ENCODE peak calls at places on chromosome 19, in ten cellular contexts. One of them, this sample, is unnamed.

GRCh38 chr19:30339624-30340525 is 32.3 kb upstream of the ZNF536 start:
- DNase-seq in RPMI8226: no peak
- DNase-seq in CD4-positive, CD25-positive, alpha-beta regulatory T cell: no peak
- DNase-seq in lower lobe of right lung: no peak
- DNase-seq in stimulated activated naive CD8-positive, alpha-beta T cell treated with anti-CD3 and anti-CD28 coated beads, Interleukin-15, Interleukin-2, amounts not matched to agents 100 U/mL and 50 U/mL, for 24 hours: no peak
- DNase-seq in progenitor cell of endocrine pancreas: no peak
- DNase-seq in stimulated activated CD4-positive, alpha-beta T cell treated with anti-CD3 and anti-CD28 coated beads, Interleukin-2, amount 100 ng/mL, for 48 hours: no peak
- DNase-seq in mesothelial cell of epicardium: no peak
- DNase-seq in GM23248: no peak
- DNase-seq in fibroblast of villous mesenchyme: no peak
- DNase-seq in this sample: no peak

GRCh38 chr19:35123573-35123972 is 8.0 kb downstream of the FXYD3 start:
- DNase-seq in CD4-positive, CD25-positive, alpha-beta regulatory T cell: no peak
- DNase-seq in GM23248: peak
- DNase-seq in lower lobe of right lung: no peak
- DNase-seq in RPMI8226: no peak
- DNase-seq in mesothelial cell of epicardium: no peak
- DNase-seq in fibroblast of villous mesenchyme: no peak
- DNase-seq in progenitor cell of endocrine pancreas: no peak
- DNase-seq in stimulated activated naive CD8-positive, alpha-beta T cell treated with anti-CD3 and anti-CD28 coated beads, Interleukin-15, Interleukin-2, amounts not matched to agents 100 U/mL and 50 U/mL, for 24 hours: no peak
- DNase-seq in stimulated activated CD4-positive, alpha-beta T cell treated with anti-CD3 and anti-CD28 coated beads, Interleukin-2, amount 100 ng/mL, for 48 hours: no peak
- DNase-seq in this sample: peak

GRCh38 chr19:45771331-45771933 is 2.4 kb upstream of the SIX5 start:
- DNase-seq in fibroblast of villous mesenchyme: no peak
- DNase-seq in lower lobe of right lung: no peak
- DNase-seq in stimulated activated CD4-positive, alpha-beta T cell treated with anti-CD3 and anti-CD28 coated beads, Interleukin-2, amount 100 ng/mL, for 48 hours: no peak
- DNase-seq in CD4-positive, CD25-positive, alpha-beta regulatory T cell: no peak
- DNase-seq in stimulated activated naive CD8-positive, alpha-beta T cell treated with anti-CD3 and anti-CD28 coated beads, Interleukin-15, Interleukin-2, amounts not matched to agents 100 U/mL and 50 U/mL, for 24 hours: no peak
- DNase-seq in RPMI8226: no peak
- DNase-seq in progenitor cell of endocrine pancreas: no peak
- DNase-seq in mesothelial cell of epicardium: no peak
- DNase-seq in GM23248: no peak
- DNase-seq in this sample: no peak

GRCh38 chr19:51692065-51692915 is 840 bp upstream of the SPACA6 start:
- DNase-seq in CD4-positive, CD25-positive, alpha-beta regulatory T cell: no peak
- DNase-seq in mesothelial cell of epicardium: no peak
- DNase-seq in stimulated activated CD4-positive, alpha-beta T cell treated with anti-CD3 and anti-CD28 coated beads, Interleukin-2, amount 100 ng/mL, for 48 hours: no peak
- DNase-seq in progenitor cell of endocrine pancreas: no peak
- DNase-seq in lower lobe of right lung: no peak
- DNase-seq in stimulated activated naive CD8-positive, alpha-beta T cell treated with anti-CD3 and anti-CD28 coated beads, Interleukin-15, Interleukin-2, amounts not matched to agents 100 U/mL and 50 U/mL, for 24 hours: no peak
- DNase-seq in fibroblast of villous mesenchyme: no peak
- DNase-seq in GM23248: no peak
- DNase-seq in RPMI8226: peak
- DNase-seq in this sample: no peak

GRCh38 chr19:19570561-19570960 is 32.5 kb downstream of the CILP2 start:
- DNase-seq in stimulated activated naive CD8-positive, alpha-beta T cell treated with anti-CD3 and anti-CD28 coated beads, Interleukin-15, Interleukin-2, amounts not matched to agents 100 U/mL and 50 U/mL, for 24 hours: no peak
- DNase-seq in RPMI8226: no peak
- DNase-seq in fibroblast of villous mesenchyme: no peak
- DNase-seq in lower lobe of right lung: no peak
- DNase-seq in CD4-positive, CD25-positive, alpha-beta regulatory T cell: no peak
- DNase-seq in progenitor cell of endocrine pancreas: no peak
- DNase-seq in GM23248: no peak
- DNase-seq in stimulated activated CD4-positive, alpha-beta T cell treated with anti-CD3 and anti-CD28 coated beads, Interleukin-2, amount 100 ng/mL, for 48 hours: no peak
- DNase-seq in mesothelial cell of epicardium: no peak
- DNase-seq in this sample: no peak

GRCh38 chr19:8261347-8261746 is 46.8 kb downstream of the CD320 start:
- DNase-seq in mesothelial cell of epicardium: no peak
- DNase-seq in lower lobe of right lung: no peak
- DNase-seq in GM23248: no peak
- DNase-seq in RPMI8226: no peak
- DNase-seq in fibroblast of villous mesenchyme: no peak
- DNase-seq in stimulated activated CD4-positive, alpha-beta T cell treated with anti-CD3 and anti-CD28 coated beads, Interleukin-2, amount 100 ng/mL, for 48 hours: no peak
- DNase-seq in stimulated activated naive CD8-positive, alpha-beta T cell treated with anti-CD3 and anti-CD28 coated beads, Interleukin-15, Interleukin-2, amounts not matched to agents 100 U/mL and 50 U/mL, for 24 hours: no peak
- DNase-seq in CD4-positive, CD25-positive, alpha-beta regulatory T cell: no peak
- DNase-seq in progenitor cell of endocrine pancreas: no peak
- DNase-seq in this sample: no peak

GRCh38 chr19:9324584-9324962 is 594 bp downstream of the ZNF559 start:
- DNase-seq in progenitor cell of endocrine pancreas: no peak
- DNase-seq in CD4-positive, CD25-positive, alpha-beta regulatory T cell: no peak
- DNase-seq in lower lobe of right lung: no peak
- DNase-seq in stimulated activated CD4-positive, alpha-beta T cell treated with anti-CD3 and anti-CD28 coated beads, Interleukin-2, amount 100 ng/mL, for 48 hours: no peak
- DNase-seq in RPMI8226: peak
- DNase-seq in mesothelial cell of epicardium: no peak
- DNase-seq in fibroblast of villous mesenchyme: no peak
- DNase-seq in GM23248: no peak
- DNase-seq in stimulated activated naive CD8-positive, alpha-beta T cell treated with anti-CD3 and anti-CD28 coated beads, Interleukin-15, Interleukin-2, amounts not matched to agents 100 U/mL and 50 U/mL, for 24 hours: no peak
- DNase-seq in this sample: no peak

GRCh38 chr19:2685204-2685704 is 17.2 kb downstream of the GNG7 start:
- DNase-seq in fibroblast of villous mesenchyme: no peak
- DNase-seq in progenitor cell of endocrine pancreas: no peak
- DNase-seq in lower lobe of right lung: no peak
- DNase-seq in stimulated activated CD4-positive, alpha-beta T cell treated with anti-CD3 and anti-CD28 coated beads, Interleukin-2, amount 100 ng/mL, for 48 hours: no peak
- DNase-seq in mesothelial cell of epicardium: no peak
- DNase-seq in GM23248: no peak
- DNase-seq in CD4-positive, CD25-positive, alpha-beta regulatory T cell: no peak
- DNase-seq in RPMI8226: no peak
- DNase-seq in stimulated activated naive CD8-positive, alpha-beta T cell treated with anti-CD3 and anti-CD28 coated beads, Interleukin-15, Interleukin-2, amounts not matched to agents 100 U/mL and 50 U/mL, for 24 hours: no peak
- DNase-seq in this sample: no peak

GRCh38 chr19:12580180-12580694 is 29.0 kb upstream of the ZNF564 start:
- DNase-seq in fibroblast of villous mesenchyme: peak
- DNase-seq in mesothelial cell of epicardium: no peak
- DNase-seq in RPMI8226: no peak
- DNase-seq in lower lobe of right lung: no peak
- DNase-seq in progenitor cell of endocrine pancreas: no peak
- DNase-seq in GM23248: peak
- DNase-seq in CD4-positive, CD25-positive, alpha-beta regulatory T cell: no peak
- DNase-seq in stimulated activated CD4-positive, alpha-beta T cell treated with anti-CD3 and anti-CD28 coated beads, Interleukin-2, amount 100 ng/mL, for 48 hours: no peak
- DNase-seq in stimulated activated naive CD8-positive, alpha-beta T cell treated with anti-CD3 and anti-CD28 coated beads, Interleukin-15, Interleukin-2, amounts not matched to agents 100 U/mL and 50 U/mL, for 24 hours: no peak
- DNase-seq in this sample: peak

GRCh38 chr19:12676384-12676792 is 5.3 kb downstream of the DHPS start:
- DNase-seq in GM23248: peak
- DNase-seq in fibroblast of villous mesenchyme: peak
- DNase-seq in RPMI8226: peak
- DNase-seq in mesothelial cell of epicardium: peak
- DNase-seq in lower lobe of right lung: peak
- DNase-seq in progenitor cell of endocrine pancreas: peak
- DNase-seq in stimulated activated naive CD8-positive, alpha-beta T cell treated with anti-CD3 and anti-CD28 coated beads, Interleukin-15, Interleukin-2, amounts not matched to agents 100 U/mL and 50 U/mL, for 24 hours: peak
- DNase-seq in stimulated activated CD4-positive, alpha-beta T cell treated with anti-CD3 and anti-CD28 coated beads, Interleukin-2, amount 100 ng/mL, for 48 hours: peak
- DNase-seq in CD4-positive, CD25-positive, alpha-beta regulatory T cell: peak
- DNase-seq in this sample: peak

GRCh38 chr19:49327878-49328544 is 3.0 kb upstream of the SLC6A16 start:
- DNase-seq in RPMI8226: peak
- DNase-seq in progenitor cell of endocrine pancreas: no peak
- DNase-seq in mesothelial cell of epicardium: no peak
- DNase-seq in GM23248: peak
- DNase-seq in CD4-positive, CD25-positive, alpha-beta regulatory T cell: no peak
- DNase-seq in stimulated activated CD4-positive, alpha-beta T cell treated with anti-CD3 and anti-CD28 coated beads, Interleukin-2, amount 100 ng/mL, for 48 hours: peak
- DNase-seq in fibroblast of villous mesenchyme: peak
- DNase-seq in lower lobe of right lung: no peak
- DNase-seq in stimulated activated naive CD8-positive, alpha-beta T cell treated with anti-CD3 and anti-CD28 coated beads, Interleukin-15, Interleukin-2, amounts not matched to agents 100 U/mL and 50 U/mL, for 24 hours: peak
- DNase-seq in this sample: peak

GRCh38 chr19:55373318-55373992 is 3.2 kb upstream of the TMEM190 start:
- DNase-seq in stimulated activated CD4-positive, alpha-beta T cell treated with anti-CD3 and anti-CD28 coated beads, Interleukin-2, amount 100 ng/mL, for 48 hours: no peak
- DNase-seq in fibroblast of villous mesenchyme: no peak
- DNase-seq in stimulated activated naive CD8-positive, alpha-beta T cell treated with anti-CD3 and anti-CD28 coated beads, Interleukin-15, Interleukin-2, amounts not matched to agents 100 U/mL and 50 U/mL, for 24 hours: no peak
- DNase-seq in mesothelial cell of epicardium: no peak
- DNase-seq in CD4-positive, CD25-positive, alpha-beta regulatory T cell: no peak
- DNase-seq in GM23248: no peak
- DNase-seq in progenitor cell of endocrine pancreas: no peak
- DNase-seq in RPMI8226: no peak
- DNase-seq in lower lobe of right lung: no peak
- DNase-seq in this sample: no peak

GRCh38 chr19:41321600-41322270 is 11.8 kb downstream of the CCDC97 start:
- DNase-seq in stimulated activated naive CD8-positive, alpha-beta T cell treated with anti-CD3 and anti-CD28 coated beads, Interleukin-15, Interleukin-2, amounts not matched to agents 100 U/mL and 50 U/mL, for 24 hours: no peak
- DNase-seq in GM23248: peak
- DNase-seq in mesothelial cell of epicardium: no peak
- DNase-seq in RPMI8226: no peak
- DNase-seq in CD4-positive, CD25-positive, alpha-beta regulatory T cell: no peak
- DNase-seq in lower lobe of right lung: no peak
- DNase-seq in progenitor cell of endocrine pancreas: peak
- DNase-seq in stimulated activated CD4-positive, alpha-beta T cell treated with anti-CD3 and anti-CD28 coated beads, Interleukin-2, amount 100 ng/mL, for 48 hours: no peak
- DNase-seq in fibroblast of villous mesenchyme: peak
- DNase-seq in this sample: peak

GRCh38 chr19:40691421-40692211 is 1.2 kb upstream of the NUMBL start:
- DNase-seq in stimulated activated naive CD8-positive, alpha-beta T cell treated with anti-CD3 and anti-CD28 coated beads, Interleukin-15, Interleukin-2, amounts not matched to agents 100 U/mL and 50 U/mL, for 24 hours: peak
- DNase-seq in lower lobe of right lung: no peak
- DNase-seq in progenitor cell of endocrine pancreas: no peak
- DNase-seq in RPMI8226: peak
- DNase-seq in GM23248: peak
- DNase-seq in CD4-positive, CD25-positive, alpha-beta regulatory T cell: no peak
- DNase-seq in mesothelial cell of epicardium: no peak
- DNase-seq in fibroblast of villous mesenchyme: no peak
- DNase-seq in stimulated activated CD4-positive, alpha-beta T cell treated with anti-CD3 and anti-CD28 coated beads, Interleukin-2, amount 100 ng/mL, for 48 hours: no peak
- DNase-seq in this sample: no peak

GRCh38 chr19:7542556-7543348 is 7.2 kb downstream of the PNPLA6 start:
- DNase-seq in stimulated activated CD4-positive, alpha-beta T cell treated with anti-CD3 and anti-CD28 coated beads, Interleukin-2, amount 100 ng/mL, for 48 hours: no peak
- DNase-seq in GM23248: no peak
- DNase-seq in CD4-positive, CD25-positive, alpha-beta regulatory T cell: no peak
- DNase-seq in RPMI8226: no peak
- DNase-seq in lower lobe of right lung: no peak
- DNase-seq in mesothelial cell of epicardium: no peak
- DNase-seq in fibroblast of villous mesenchyme: no peak
- DNase-seq in progenitor cell of endocrine pancreas: no peak
- DNase-seq in stimulated activated naive CD8-positive, alpha-beta T cell treated with anti-CD3 and anti-CD28 coated beads, Interleukin-15, Interleukin-2, amounts not matched to agents 100 U/mL and 50 U/mL, for 24 hours: no peak
- DNase-seq in this sample: no peak

GRCh38 chr19:33697766-33698165 is 76.0 kb downstream of the CHST8 start:
- DNase-seq in fibroblast of villous mesenchyme: no peak
- DNase-seq in mesothelial cell of epicardium: no peak
- DNase-seq in RPMI8226: no peak
- DNase-seq in GM23248: no peak
- DNase-seq in stimulated activated naive CD8-positive, alpha-beta T cell treated with anti-CD3 and anti-CD28 coated beads, Interleukin-15, Interleukin-2, amounts not matched to agents 100 U/mL and 50 U/mL, for 24 hours: no peak
- DNase-seq in stimulated activated CD4-positive, alpha-beta T cell treated with anti-CD3 and anti-CD28 coated beads, Interleukin-2, amount 100 ng/mL, for 48 hours: no peak
- DNase-seq in CD4-positive, CD25-positive, alpha-beta regulatory T cell: no peak
- DNase-seq in lower lobe of right lung: no peak
- DNase-seq in progenitor cell of endocrine pancreas: no peak
- DNase-seq in this sample: no peak

GRCh38 chr19:41223431-41224234 is 4.6 kb downstream of the AXL start:
- DNase-seq in progenitor cell of endocrine pancreas: no peak
- DNase-seq in stimulated activated naive CD8-positive, alpha-beta T cell treated with anti-CD3 and anti-CD28 coated beads, Interleukin-15, Interleukin-2, amounts not matched to agents 100 U/mL and 50 U/mL, for 24 hours: peak
- DNase-seq in GM23248: peak
- DNase-seq in RPMI8226: no peak
- DNase-seq in CD4-positive, CD25-positive, alpha-beta regulatory T cell: no peak
- DNase-seq in stimulated activated CD4-positive, alpha-beta T cell treated with anti-CD3 and anti-CD28 coated beads, Interleukin-2, amount 100 ng/mL, for 48 hours: no peak
- DNase-seq in mesothelial cell of epicardium: no peak
- DNase-seq in fibroblast of villous mesenchyme: peak
- DNase-seq in lower lobe of right lung: no peak
- DNase-seq in this sample: peak

GRCh38 chr19:34644991-34645461 is 31.9 kb downstream of the SCGB2B2 start:
- DNase-seq in progenitor cell of endocrine pancreas: no peak
- DNase-seq in mesothelial cell of epicardium: no peak
- DNase-seq in fibroblast of villous mesenchyme: no peak
- DNase-seq in stimulated activated naive CD8-positive, alpha-beta T cell treated with anti-CD3 and anti-CD28 coated beads, Interleukin-15, Interleukin-2, amounts not matched to agents 100 U/mL and 50 U/mL, for 24 hours: no peak
- DNase-seq in GM23248: no peak
- DNase-seq in lower lobe of right lung: no peak
- DNase-seq in CD4-positive, CD25-positive, alpha-beta regulatory T cell: no peak
- DNase-seq in stimulated activated CD4-positive, alpha-beta T cell treated with anti-CD3 and anti-CD28 coated beads, Interleukin-2, amount 100 ng/mL, for 48 hours: no peak
- DNase-seq in RPMI8226: no peak
- DNase-seq in this sample: no peak

GRCh38 chr19:10694706-10695105 is 6.5 kb upstream of the QTRT1 start:
- DNase-seq in stimulated activated naive CD8-positive, alpha-beta T cell treated with anti-CD3 and anti-CD28 coated beads, Interleukin-15, Interleukin-2, amounts not matched to agents 100 U/mL and 50 U/mL, for 24 hours: no peak
- DNase-seq in fibroblast of villous mesenchyme: no peak
- DNase-seq in mesothelial cell of epicardium: no peak
- DNase-seq in GM23248: peak
- DNase-seq in lower lobe of right lung: no peak
- DNase-seq in progenitor cell of endocrine pancreas: no peak
- DNase-seq in stimulated activated CD4-positive, alpha-beta T cell treated with anti-CD3 and anti-CD28 coated beads, Interleukin-2, amount 100 ng/mL, for 48 hours: no peak
- DNase-seq in RPMI8226: no peak
- DNase-seq in CD4-positive, CD25-positive, alpha-beta regulatory T cell: no peak
- DNase-seq in this sample: no peak

GRCh38 chr19:38543807-38544568 is 73.8 kb downstream of the MAP4K1 start:
- DNase-seq in RPMI8226: peak
- DNase-seq in stimulated activated CD4-positive, alpha-beta T cell treated with anti-CD3 and anti-CD28 coated beads, Interleukin-2, amount 100 ng/mL, for 48 hours: no peak
- DNase-seq in progenitor cell of endocrine pancreas: no peak
- DNase-seq in GM23248: peak
- DNase-seq in mesothelial cell of epicardium: no peak
- DNase-seq in CD4-positive, CD25-positive, alpha-beta regulatory T cell: no peak
- DNase-seq in stimulated activated naive CD8-positive, alpha-beta T cell treated with anti-CD3 and anti-CD28 coated beads, Interleukin-15, Interleukin-2, amounts not matched to agents 100 U/mL and 50 U/mL, for 24 hours: peak
- DNase-seq in fibroblast of villous mesenchyme: peak
- DNase-seq in lower lobe of right lung: peak
- DNase-seq in this sample: peak

GRCh38 chr19:2043864-2044708 is 7.0 kb downstream of the MKNK2 start:
- DNase-seq in mesothelial cell of epicardium: no peak
- DNase-seq in fibroblast of villous mesenchyme: no peak
- DNase-seq in progenitor cell of endocrine pancreas: no peak
- DNase-seq in GM23248: no peak
- DNase-seq in stimulated activated naive CD8-positive, alpha-beta T cell treated with anti-CD3 and anti-CD28 coated beads, Interleukin-15, Interleukin-2, amounts not matched to agents 100 U/mL and 50 U/mL, for 24 hours: no peak
- DNase-seq in lower lobe of right lung: no peak
- DNase-seq in CD4-positive, CD25-positive, alpha-beta regulatory T cell: no peak
- DNase-seq in stimulated activated CD4-positive, alpha-beta T cell treated with anti-CD3 and anti-CD28 coated beads, Interleukin-2, amount 100 ng/mL, for 48 hours: no peak
- DNase-seq in RPMI8226: no peak
- DNase-seq in this sample: no peak

GRCh38 chr19:57599761-57600383 is at the start of gene ZNF530:
- DNase-seq in CD4-positive, CD25-positive, alpha-beta regulatory T cell: peak
- DNase-seq in stimulated activated naive CD8-positive, alpha-beta T cell treated with anti-CD3 and anti-CD28 coated beads, Interleukin-15, Interleukin-2, amounts not matched to agents 100 U/mL and 50 U/mL, for 24 hours: peak
- DNase-seq in progenitor cell of endocrine pancreas: peak
- DNase-seq in lower lobe of right lung: peak
- DNase-seq in RPMI8226: peak
- DNase-seq in stimulated activated CD4-positive, alpha-beta T cell treated with anti-CD3 and anti-CD28 coated beads, Interleukin-2, amount 100 ng/mL, for 48 hours: peak
- DNase-seq in GM23248: peak
- DNase-seq in mesothelial cell of epicardium: peak
- DNase-seq in fibroblast of villous mesenchyme: peak
- DNase-seq in this sample: peak

GRCh38 chr19:35986664-35987570 is 8.1 kb upstream of the SDHAF1 start:
- DNase-seq in mesothelial cell of epicardium: no peak
- DNase-seq in stimulated activated CD4-positive, alpha-beta T cell treated with anti-CD3 and anti-CD28 coated beads, Interleukin-2, amount 100 ng/mL, for 48 hours: no peak
- DNase-seq in progenitor cell of endocrine pancreas: no peak
- DNase-seq in RPMI8226: peak
- DNase-seq in GM23248: peak
- DNase-seq in stimulated activated naive CD8-positive, alpha-beta T cell treated with anti-CD3 and anti-CD28 coated beads, Interleukin-15, Interleukin-2, amounts not matched to agents 100 U/mL and 50 U/mL, for 24 hours: peak
- DNase-seq in CD4-positive, CD25-positive, alpha-beta regulatory T cell: no peak
- DNase-seq in fibroblast of villous mesenchyme: no peak
- DNase-seq in lower lobe of right lung: peak
- DNase-seq in this sample: peak

GRCh38 chr19:33558846-33559245 is 37.3 kb upstream of the PEPD start:
- DNase-seq in stimulated activated CD4-positive, alpha-beta T cell treated with anti-CD3 and anti-CD28 coated beads, Interleukin-2, amount 100 ng/mL, for 48 hours: no peak
- DNase-seq in progenitor cell of endocrine pancreas: no peak
- DNase-seq in fibroblast of villous mesenchyme: no peak
- DNase-seq in GM23248: peak
- DNase-seq in RPMI8226: no peak
- DNase-seq in stimulated activated naive CD8-positive, alpha-beta T cell treated with anti-CD3 and anti-CD28 coated beads, Interleukin-15, Interleukin-2, amounts not matched to agents 100 U/mL and 50 U/mL, for 24 hours: no peak
- DNase-seq in mesothelial cell of epicardium: no peak
- DNase-seq in lower lobe of right lung: no peak
- DNase-seq in CD4-positive, CD25-positive, alpha-beta regulatory T cell: no peak
- DNase-seq in this sample: no peak

This sample was measured in adipocyte.